ENCODE peak calls at places on chromosomes 3 and 15, in four cellular contexts. S is ovary, V is HS-27A, Y is IMR-90. F is an unnamed sample.

GRCh38 chr3:193851941-193852674 is 259.1 kb downstream of the OPA1 start:
- DNase-seq in V (no peak), Y (no peak), S (no peak), F (no peak)

GRCh38 chr15:33729648-33730047 is 238.6 kb upstream of the CHRM5 start:
- DNase-seq in Y (peak), S (no peak), V (no peak), F (no peak)

GRCh38 chr3:171239757-171240503 is 213.4 kb upstream of the SLC2A2 start:
- DNase-seq in V (no peak), S (no peak), Y (no peak), F (no peak)

GRCh38 chr3:29484633-29485032 is 203.8 kb downstream of the RBMS3 start:
- DNase-seq in S (no peak), V (no peak), Y (no peak), F (no peak)

GRCh38 chr15:88912500-88912921 is 668 bp downstream of the MFGE8 start:
- DNase-seq in V (no peak), S (no peak), Y (no peak), F (peak)

GRCh38 chr3:59235221-59236012 is 185.6 kb upstream of the CFAP20DC start:
- DNase-seq in V (no peak), S (no peak), Y (no peak), F (no peak)

GRCh38 chr3:195003893-195004289 is 267.1 kb downstream of the XXYLT1 start:
- DNase-seq in V (no peak), Y (no peak), S (no peak), F (no peak)

GRCh38 chr3:183857863-183858262 is 26.8 kb downstream of the PARL start:
- DNase-seq in V (no peak), Y (no peak), S (no peak), F (no peak)

GRCh38 chr15:68807249-68807648 is 13.4 kb downstream of the ANP32A start:
- DNase-seq in S (no peak), Y (no peak), V (no peak), F (no peak)

GRCh38 chr3:25429960-25430941 is 2.2 kb downstream of the RARB start:
- DNase-seq in V (no peak), S (no peak), Y (peak), F (peak)

GRCh38 chr15:39156166-39156565 is 424.7 kb upstream of the THBS1 start:
- DNase-seq in Y (no peak), V (no peak), S (no peak), F (no peak)

GRCh38 chr15:52309154-52309548 is 13.5 kb upstream of the MYO5C start:
- DNase-seq in Y (no peak), V (no peak), S (no peak), F (no peak)

GRCh38 chr3:134649106-134649705 is 1.6 kb downstream of the KY start:
- DNase-seq in Y (no peak), S (no peak), V (no peak), F (no peak)

GRCh38 chr3:188149587-188149986 is 4.4 kb upstream of the LPP start:
- DNase-seq in V (no peak), Y (no peak), S (no peak), F (no peak)

GRCh38 chr3:160945346-160945745 is 159.8 kb downstream of the B3GALNT1 start:
- DNase-seq in Y (no peak), S (no peak), V (no peak), F (no peak)

GRCh38 chr15:62491642-62492041 is 326.6 kb upstream of the C2CD4B start:
- DNase-seq in V (no peak), S (no peak), Y (peak), F (no peak)

GRCh38 chr3:182636646-182637045 is 156.7 kb upstream of the ATP11B start:
- DNase-seq in V (no peak), S (no peak), Y (no peak), F (no peak)

GRCh38 chr3:3801510-3801841 is 2.2 kb downstream of the LRRN1 start:
- DNase-seq in Y (no peak), V (no peak), S (no peak), F (no peak)

GRCh38 chr3:97823503-97824004 is 1.7 kb downstream of the CRYBG3 start:
- DNase-seq in V (no peak), S (no peak), Y (no peak), F (peak)

GRCh38 chr3:51845129-51845528 is 16.3 kb upstream of the IQCF2 start:
- DNase-seq in S (no peak), Y (no peak), V (no peak), F (no peak)

F was measured in osteoblast.